ENCODE peak calls at places on chromosome 16, in seven cellular contexts. One of them, this sample, is unnamed.

GRCh38 chr16:57960826-57961472 is 10.0 kb downstream of the CNGB1 start:
- DNase-seq in NCI-H460: no peak
- DNase-seq in HTR-8/SVneo: no peak
- DNase-seq in NCI-H524: no peak
- DNase-seq in hypothalamus: no peak
- DNase-seq in astrocyte of the cerebellum: no peak
- DNase-seq in fibroblast of lung: no peak
- DNase-seq in this sample: no peak

GRCh38 chr16:81446318-81447275 is 2.0 kb downstream of the CMIP start:
- DNase-seq in NCI-H524: peak
- DNase-seq in HTR-8/SVneo: no peak
- DNase-seq in NCI-H460: no peak
- DNase-seq in fibroblast of lung: peak
- DNase-seq in astrocyte of the cerebellum: no peak
- DNase-seq in hypothalamus: peak
- DNase-seq in this sample: no peak

GRCh38 chr16:11395949-11396240 is 50.6 kb downstream of the RMI2 start:
- DNase-seq in astrocyte of the cerebellum: no peak
- DNase-seq in NCI-H524: no peak
- DNase-seq in fibroblast of lung: no peak
- DNase-seq in HTR-8/SVneo: no peak
- DNase-seq in NCI-H460: no peak
- DNase-seq in hypothalamus: no peak
- DNase-seq in this sample: no peak

GRCh38 chr16:27242868-27243590 is 25.5 kb downstream of the NSMCE1 start:
- DNase-seq in fibroblast of lung: peak
- DNase-seq in astrocyte of the cerebellum: peak
- DNase-seq in NCI-H460: peak
- DNase-seq in NCI-H524: no peak
- DNase-seq in HTR-8/SVneo: peak
- DNase-seq in hypothalamus: peak
- DNase-seq in this sample: no peak

GRCh38 chr16:8634991-8635736 is 13.7 kb downstream of the METTL22 start:
- DNase-seq in hypothalamus: no peak
- DNase-seq in HTR-8/SVneo: no peak
- DNase-seq in NCI-H524: no peak
- DNase-seq in astrocyte of the cerebellum: no peak
- DNase-seq in NCI-H460: peak
- DNase-seq in fibroblast of lung: peak
- DNase-seq in this sample: peak

GRCh38 chr16:19185510-19185851 is 17.4 kb downstream of the SYT17 start:
- DNase-seq in NCI-H524: no peak
- DNase-seq in HTR-8/SVneo: no peak
- DNase-seq in astrocyte of the cerebellum: no peak
- DNase-seq in NCI-H460: no peak
- DNase-seq in hypothalamus: no peak
- DNase-seq in fibroblast of lung: no peak
- DNase-seq in this sample: no peak

GRCh38 chr16:85123891-85124635 is 11.8 kb upstream of the CIBAR2 start:
- DNase-seq in NCI-H460: no peak
- DNase-seq in fibroblast of lung: peak
- DNase-seq in HTR-8/SVneo: no peak
- DNase-seq in astrocyte of the cerebellum: peak
- DNase-seq in hypothalamus: peak
- DNase-seq in NCI-H524: no peak
- DNase-seq in this sample: no peak

GRCh38 chr16:67652578-67653130 is 7.4 kb downstream of the ACD start:
- DNase-seq in astrocyte of the cerebellum: no peak
- DNase-seq in fibroblast of lung: no peak
- DNase-seq in NCI-H524: peak
- DNase-seq in hypothalamus: no peak
- DNase-seq in NCI-H460: peak
- DNase-seq in HTR-8/SVneo: peak
- DNase-seq in this sample: peak

GRCh38 chr16:693766-694165 is 3.6 kb upstream of the WDR24 start:
- DNase-seq in NCI-H524: no peak
- DNase-seq in hypothalamus: no peak
- DNase-seq in HTR-8/SVneo: no peak
- DNase-seq in astrocyte of the cerebellum: no peak
- DNase-seq in NCI-H460: no peak
- DNase-seq in fibroblast of lung: no peak
- DNase-seq in this sample: no peak

GRCh38 chr16:57555831-57556230 is 13.4 kb downstream of the ADGRG5 start:
- DNase-seq in NCI-H460: no peak
- DNase-seq in HTR-8/SVneo: no peak
- DNase-seq in astrocyte of the cerebellum: no peak
- DNase-seq in hypothalamus: no peak
- DNase-seq in NCI-H524: no peak
- DNase-seq in fibroblast of lung: no peak
- DNase-seq in this sample: no peak

GRCh38 chr16:64830653-64831052 is 291.2 kb downstream of the CDH11 start:
- DNase-seq in astrocyte of the cerebellum: no peak
- DNase-seq in NCI-H524: no peak
- DNase-seq in hypothalamus: no peak
- DNase-seq in fibroblast of lung: peak
- DNase-seq in NCI-H460: no peak
- DNase-seq in HTR-8/SVneo: no peak
- DNase-seq in this sample: no peak

GRCh38 chr16:89638455-89638854 is 19.1 kb downstream of the CHMP1A start:
- DNase-seq in astrocyte of the cerebellum: no peak
- DNase-seq in HTR-8/SVneo: no peak
- DNase-seq in fibroblast of lung: no peak
- DNase-seq in NCI-H524: no peak
- DNase-seq in hypothalamus: no peak
- DNase-seq in NCI-H460: no peak
- DNase-seq in this sample: no peak

GRCh38 chr16:2799852-2800226 is 1.6 kb downstream of the PRSS41 start:
- DNase-seq in NCI-H524: no peak
- DNase-seq in HTR-8/SVneo: no peak
- DNase-seq in fibroblast of lung: no peak
- DNase-seq in hypothalamus: no peak
- DNase-seq in astrocyte of the cerebellum: no peak
- DNase-seq in NCI-H460: no peak
- DNase-seq in this sample: no peak

GRCh38 chr16:84737192-84737591 is 37.4 kb downstream of the USP10 start:
- DNase-seq in NCI-H524: no peak
- DNase-seq in NCI-H460: no peak
- DNase-seq in fibroblast of lung: no peak
- DNase-seq in astrocyte of the cerebellum: no peak
- DNase-seq in hypothalamus: no peak
- DNase-seq in HTR-8/SVneo: no peak
- DNase-seq in this sample: no peak

GRCh38 chr16:88628512-88628974 is 9.8 kb upstream of the IL17C start:
- DNase-seq in astrocyte of the cerebellum: no peak
- DNase-seq in HTR-8/SVneo: no peak
- DNase-seq in hypothalamus: no peak
- DNase-seq in fibroblast of lung: no peak
- DNase-seq in NCI-H460: no peak
- DNase-seq in NCI-H524: peak
- DNase-seq in this sample: peak

GRCh38 chr16:84514874-84515835 is 10.7 kb upstream of the MEAK7 start:
- DNase-seq in fibroblast of lung: no peak
- DNase-seq in hypothalamus: no peak
- DNase-seq in HTR-8/SVneo: no peak
- DNase-seq in NCI-H524: no peak
- DNase-seq in NCI-H460: no peak
- DNase-seq in astrocyte of the cerebellum: no peak
- DNase-seq in this sample: no peak

GRCh38 chr16:79834720-79835119 is 234.2 kb upstream of the MAF start:
- DNase-seq in astrocyte of the cerebellum: no peak
- DNase-seq in NCI-H460: no peak
- DNase-seq in HTR-8/SVneo: no peak
- DNase-seq in fibroblast of lung: no peak
- DNase-seq in hypothalamus: no peak
- DNase-seq in NCI-H524: no peak
- DNase-seq in this sample: no peak

GRCh38 chr16:3022208-3022696 is 1.5 kb downstream of the HCFC1R1 start:
- DNase-seq in NCI-H460: peak
- DNase-seq in astrocyte of the cerebellum: peak
- DNase-seq in HTR-8/SVneo: peak
- DNase-seq in NCI-H524: no peak
- DNase-seq in hypothalamus: peak
- DNase-seq in fibroblast of lung: peak
- DNase-seq in this sample: no peak

GRCh38 chr16:87806608-87807546 is 41.1 kb upstream of the KLHDC4 start:
- DNase-seq in HTR-8/SVneo: peak
- DNase-seq in NCI-H524: peak
- DNase-seq in hypothalamus: peak
- DNase-seq in NCI-H460: peak
- DNase-seq in astrocyte of the cerebellum: no peak
- DNase-seq in fibroblast of lung: peak
- DNase-seq in this sample: no peak

GRCh38 chr16:88871730-88872416 is 5.4 kb upstream of the PABPN1L start:
- DNase-seq in HTR-8/SVneo: no peak
- DNase-seq in fibroblast of lung: no peak
- DNase-seq in hypothalamus: no peak
- DNase-seq in astrocyte of the cerebellum: no peak
- DNase-seq in NCI-H524: peak
- DNase-seq in NCI-H460: no peak
- DNase-seq in this sample: no peak

GRCh38 chr16:26911436-26911835 is 155.3 kb upstream of the C16orf82 start:
- DNase-seq in NCI-H460: no peak
- DNase-seq in hypothalamus: no peak
- DNase-seq in astrocyte of the cerebellum: no peak
- DNase-seq in NCI-H524: no peak
- DNase-seq in HTR-8/SVneo: no peak
- DNase-seq in fibroblast of lung: no peak
- DNase-seq in this sample: no peak

GRCh38 chr16:53864819-53865491 is 161.0 kb downstream of the FTO start:
- DNase-seq in astrocyte of the cerebellum: no peak
- DNase-seq in HTR-8/SVneo: no peak
- DNase-seq in NCI-H524: no peak
- DNase-seq in NCI-H460: no peak
- DNase-seq in fibroblast of lung: peak
- DNase-seq in hypothalamus: no peak
- DNase-seq in this sample: no peak

GRCh38 chr16:6926341-6926740 is 406.3 kb upstream of the RBFOX1 start:
- DNase-seq in astrocyte of the cerebellum: no peak
- DNase-seq in NCI-H524: no peak
- DNase-seq in fibroblast of lung: no peak
- DNase-seq in NCI-H460: no peak
- DNase-seq in hypothalamus: no peak
- DNase-seq in HTR-8/SVneo: no peak
- DNase-seq in this sample: no peak

GRCh38 chr16:17476414-17477259 is 5.9 kb upstream of the XYLT1 start:
- DNase-seq in hypothalamus: peak
- DNase-seq in NCI-H460: peak
- DNase-seq in fibroblast of lung: peak
- DNase-seq in NCI-H524: peak
- DNase-seq in astrocyte of the cerebellum: peak
- DNase-seq in HTR-8/SVneo: no peak
- DNase-seq in this sample: peak

GRCh38 chr16:48318630-48319029 is 66.6 kb downstream of the SIAH1 start:
- DNase-seq in astrocyte of the cerebellum: peak
- DNase-seq in fibroblast of lung: peak
- DNase-seq in NCI-H524: no peak
- DNase-seq in hypothalamus: no peak
- DNase-seq in HTR-8/SVneo: no peak
- DNase-seq in NCI-H460: no peak
- DNase-seq in this sample: no peak

GRCh38 chr16:57844416-57845030 is 42.2 kb upstream of the KIFC3 start:
- DNase-seq in hypothalamus: no peak
- DNase-seq in fibroblast of lung: no peak
- DNase-seq in NCI-H460: no peak
- DNase-seq in astrocyte of the cerebellum: no peak
- DNase-seq in HTR-8/SVneo: no peak
- DNase-seq in NCI-H524: no peak
- DNase-seq in this sample: no peak

GRCh38 chr16:11156401-11156800 is 99.6 kb downstream of the SOCS1 start:
- DNase-seq in NCI-H524: peak
- DNase-seq in hypothalamus: no peak
- DNase-seq in fibroblast of lung: no peak
- DNase-seq in astrocyte of the cerebellum: no peak
- DNase-seq in HTR-8/SVneo: no peak
- DNase-seq in NCI-H460: no peak
- DNase-seq in this sample: no peak

GRCh38 chr16:55471448-55472097 is 7.4 kb upstream of the MMP2 start:
- DNase-seq in HTR-8/SVneo: peak
- DNase-seq in fibroblast of lung: peak
- DNase-seq in astrocyte of the cerebellum: no peak
- DNase-seq in NCI-H524: no peak
- DNase-seq in hypothalamus: no peak
- DNase-seq in NCI-H460: no peak
- DNase-seq in this sample: no peak

GRCh38 chr16:15958703-15959348 is 9.4 kb downstream of the ABCC1 start:
- DNase-seq in NCI-H460: no peak
- DNase-seq in NCI-H524: no peak
- DNase-seq in HTR-8/SVneo: no peak
- DNase-seq in fibroblast of lung: no peak
- DNase-seq in hypothalamus: no peak
- DNase-seq in astrocyte of the cerebellum: no peak
- DNase-seq in this sample: no peak

GRCh38 chr16:4678596-4678995 is 14.8 kb upstream of the NUDT16L1 start:
- DNase-seq in HTR-8/SVneo: no peak
- DNase-seq in fibroblast of lung: no peak
- DNase-seq in NCI-H460: no peak
- DNase-seq in astrocyte of the cerebellum: no peak
- DNase-seq in hypothalamus: no peak
- DNase-seq in NCI-H524: no peak
- DNase-seq in this sample: no peak

GRCh38 chr16:56643080-56643778 is 4.8 kb downstream of the MT1A start:
- DNase-seq in NCI-H524: peak
- DNase-seq in HTR-8/SVneo: no peak
- DNase-seq in fibroblast of lung: peak
- DNase-seq in astrocyte of the cerebellum: no peak
- DNase-seq in hypothalamus: no peak
- DNase-seq in NCI-H460: peak
- DNase-seq in this sample: no peak

GRCh38 chr16:66881014-66881417 is 701 bp downstream of the PDP2 start:
- DNase-seq in astrocyte of the cerebellum: no peak
- DNase-seq in NCI-H460: no peak
- DNase-seq in hypothalamus: no peak
- DNase-seq in NCI-H524: peak
- DNase-seq in HTR-8/SVneo: no peak
- DNase-seq in fibroblast of lung: peak
- DNase-seq in this sample: no peak

GRCh38 chr16:64738321-64738960 is 383.4 kb downstream of the CDH11 start:
- DNase-seq in fibroblast of lung: peak
- DNase-seq in hypothalamus: no peak
- DNase-seq in HTR-8/SVneo: no peak
- DNase-seq in NCI-H524: no peak
- DNase-seq in NCI-H460: no peak
- DNase-seq in astrocyte of the cerebellum: peak
- DNase-seq in this sample: no peak

GRCh38 chr16:79863128-79864031 is 262.8 kb upstream of the MAF start:
- DNase-seq in NCI-H460: no peak
- DNase-seq in HTR-8/SVneo: no peak
- DNase-seq in NCI-H524: no peak
- DNase-seq in astrocyte of the cerebellum: no peak
- DNase-seq in fibroblast of lung: no peak
- DNase-seq in hypothalamus: no peak
- DNase-seq in this sample: no peak

GRCh38 chr16:13234999-13235398 is 333.6 kb downstream of the SHISA9 start:
- DNase-seq in NCI-H524: no peak
- DNase-seq in NCI-H460: no peak
- DNase-seq in astrocyte of the cerebellum: no peak
- DNase-seq in hypothalamus: no peak
- DNase-seq in HTR-8/SVneo: no peak
- DNase-seq in fibroblast of lung: no peak
- DNase-seq in this sample: no peak

GRCh38 chr16:4350787-4351659 is at the start of gene PAM16:
- DNase-seq in fibroblast of lung: peak
- DNase-seq in astrocyte of the cerebellum: peak
- DNase-seq in NCI-H460: peak
- DNase-seq in NCI-H524: peak
- DNase-seq in hypothalamus: peak
- DNase-seq in HTR-8/SVneo: peak
- DNase-seq in this sample: peak

GRCh38 chr16:87068316-87068715 is 248.9 kb downstream of the C16orf95 start:
- DNase-seq in fibroblast of lung: peak
- DNase-seq in astrocyte of the cerebellum: peak
- DNase-seq in NCI-H524: no peak
- DNase-seq in HTR-8/SVneo: no peak
- DNase-seq in hypothalamus: peak
- DNase-seq in NCI-H460: no peak
- DNase-seq in this sample: no peak

This sample was measured in HEK293T.